ENCODE peak calls at places on chromosomes 4 and X, in five cellular contexts. X is Jurkat, Clone E6-1; I is A549; W is mesendoderm; C is esophagus squamous epithelium. D is an unnamed sample.

GRCh38 chr4:82774711-82775171 is 23.9 kb downstream of the SCD5 start:
- DNase-seq in X (no peak), I (no peak), W (peak), C (no peak), D (no peak)

GRCh38 chr4:102174800-102175199 is 170.5 kb downstream of the SLC39A8 start:
- DNase-seq in X (no peak), I (no peak), W (no peak), C (no peak), D (no peak)

GRCh38 chrX:71652405-71652804 is 14.9 kb upstream of the LOC101059915 start:
- DNase-seq in X (peak), I (peak), W (peak), C (no peak), D (peak)

GRCh38 chr4:137474711-137475301 is 57.5 kb downstream of the PCDH18 start:
- DNase-seq in X (no peak), I (no peak), W (no peak), C (no peak), D (no peak)

GRCh38 chr4:7335363-7336066 is 99.2 kb downstream of the PSAPL1 start:
- DNase-seq in X (peak), I (peak), W (peak), C (no peak), D (no peak)

GRCh38 chr4:71202703-71203102 is 136.1 kb upstream of the SLC4A4 start:
- DNase-seq in X (no peak), I (no peak), W (no peak), C (no peak), D (no peak)

GRCh38 chr4:83643036-83643435 is 107.1 kb downstream of the GPAT3 start:
- DNase-seq in X (no peak), I (no peak), W (no peak), C (no peak), D (no peak)

GRCh38 chrX:41302293-41302868 is 31.6 kb upstream of the DDX3X start:
- DNase-seq in X (no peak), I (no peak), W (peak), C (no peak), D (no peak)

GRCh38 chr4:99149620-99150019 is 5.5 kb upstream of the ADH4 start:
- DNase-seq in X (no peak), I (no peak), W (no peak), C (no peak), D (no peak)

GRCh38 chr4:137417676-137418075 is 114.6 kb downstream of the PCDH18 start:
- DNase-seq in X (no peak), I (no peak), W (no peak), C (no peak), D (no peak)

GRCh38 chr4:88318751-88319350 is 34.5 kb upstream of the PPM1K start:
- DNase-seq in X (no peak), I (no peak), W (no peak), C (no peak), D (no peak)
- H3K4me3 ChIP-seq in X (no peak), I (no peak), W (no peak), C (peak), D (no peak)

DNA sequence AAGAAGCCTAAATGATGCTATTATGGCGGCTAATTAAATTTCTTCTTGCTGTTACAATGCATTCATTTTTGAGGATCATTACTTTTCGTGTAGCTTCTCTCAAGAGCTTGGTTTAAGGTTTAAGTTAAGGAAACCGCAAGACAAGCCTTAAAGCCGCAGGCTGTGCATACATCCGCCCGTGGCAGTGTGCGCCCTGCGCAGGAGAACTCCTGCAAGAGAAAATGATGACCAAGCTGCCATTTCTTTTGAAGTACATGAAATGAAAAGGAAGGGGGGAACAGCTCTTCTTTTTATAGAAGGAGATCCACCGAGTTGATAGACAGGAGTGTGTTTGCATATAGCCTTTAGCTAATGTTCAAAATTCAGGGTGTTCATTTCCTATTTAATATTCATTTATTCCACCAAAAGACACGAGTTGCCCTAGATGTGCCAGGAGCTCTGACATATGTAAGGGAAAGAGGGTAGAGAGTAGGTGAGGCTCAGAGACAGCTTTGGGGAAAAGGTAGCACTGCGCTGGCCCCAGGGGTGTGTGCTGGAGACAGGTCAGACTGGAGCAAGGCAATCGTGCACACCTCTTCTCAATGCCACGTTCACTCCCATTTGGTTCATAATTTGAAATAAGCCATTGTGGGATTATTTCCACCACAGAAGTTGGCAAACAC is 112.1 kb upstream of the LDB2 start:
- DNase-seq in X (peak), I (no peak), W (no peak), C (no peak), D (no peak)
- H3K4me3 ChIP-seq in X (no peak), I (no peak), W (no peak), C (no peak), D (no peak)

GRCh38 chr4:184933311-184933710 is 85.0 kb upstream of the HELT start:
- DNase-seq in X (no peak), I (no peak), W (no peak), C (no peak), D (no peak)

GRCh38 chr4:184932343-184932742 is 85.9 kb upstream of the HELT start:
- DNase-seq in X (no peak), I (no peak), W (peak), C (no peak), D (no peak)

GRCh38 chr4:184934961-184935360 is 83.3 kb upstream of the HELT start:
- DNase-seq in X (no peak), I (no peak), W (no peak), C (no peak), D (no peak)

GRCh38 chr4:184936071-184936470 is 82.2 kb upstream of the HELT start:
- DNase-seq in X (no peak), I (no peak), W (no peak), C (no peak), D (no peak)

GRCh38 chr4:184934184-184934583 is 84.1 kb upstream of the HELT start:
- DNase-seq in X (no peak), I (no peak), W (no peak), C (no peak), D (no peak)
- H3K4me3 ChIP-seq in X (no peak), I (no peak), W (no peak), C (no peak), D (no peak)

DNA sequence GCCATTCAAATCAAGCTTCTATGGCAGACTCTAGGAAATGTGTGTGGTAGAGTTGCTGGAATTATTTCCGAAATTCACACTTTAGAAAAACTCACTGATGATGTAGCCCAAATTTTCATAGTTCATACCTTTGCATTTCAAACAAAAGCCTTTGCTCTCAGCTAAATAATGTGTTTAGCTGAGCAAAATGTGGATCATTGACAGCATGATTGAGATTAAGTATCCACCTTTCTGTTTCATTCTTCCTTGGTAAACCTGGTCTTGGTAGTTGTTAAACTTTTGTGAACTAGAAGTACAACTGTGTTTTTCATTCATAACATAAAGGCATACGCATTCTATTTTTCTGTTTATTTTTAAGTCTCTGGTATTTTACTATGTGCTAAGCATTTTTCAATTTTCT is 7.2 kb downstream of the PCDH7 start:
- DNase-seq in X (no peak), I (no peak), W (no peak), C (no peak), D (no peak)
- H3K4me3 ChIP-seq in X (no peak), I (no peak), W (no peak), C (peak), D (peak)

DNA sequence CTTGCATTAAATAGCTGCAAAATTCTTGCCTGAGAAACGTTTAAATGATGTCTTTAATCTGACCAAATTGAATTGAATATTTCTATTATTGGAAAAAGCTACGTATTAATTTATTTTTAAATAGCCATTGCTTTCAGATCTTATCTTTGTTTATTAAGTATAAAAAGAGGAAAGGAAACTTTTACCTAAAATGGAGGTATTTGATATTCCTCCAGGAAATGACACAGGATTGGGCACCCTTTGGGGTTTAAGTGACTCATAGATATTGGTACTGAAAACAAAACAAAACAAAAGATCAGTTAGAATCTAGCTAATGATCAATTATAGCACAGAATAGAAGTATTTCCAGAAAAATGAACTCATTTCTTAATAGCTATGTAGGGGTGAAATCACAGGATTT is 34.1 kb downstream of the PLS3 start:
- DNase-seq in X (no peak), I (no peak), W (no peak), C (no peak), D (no peak)
- H3K4me3 ChIP-seq in X (no peak), I (no peak), W (no peak), C (peak), D (peak)

DNA sequence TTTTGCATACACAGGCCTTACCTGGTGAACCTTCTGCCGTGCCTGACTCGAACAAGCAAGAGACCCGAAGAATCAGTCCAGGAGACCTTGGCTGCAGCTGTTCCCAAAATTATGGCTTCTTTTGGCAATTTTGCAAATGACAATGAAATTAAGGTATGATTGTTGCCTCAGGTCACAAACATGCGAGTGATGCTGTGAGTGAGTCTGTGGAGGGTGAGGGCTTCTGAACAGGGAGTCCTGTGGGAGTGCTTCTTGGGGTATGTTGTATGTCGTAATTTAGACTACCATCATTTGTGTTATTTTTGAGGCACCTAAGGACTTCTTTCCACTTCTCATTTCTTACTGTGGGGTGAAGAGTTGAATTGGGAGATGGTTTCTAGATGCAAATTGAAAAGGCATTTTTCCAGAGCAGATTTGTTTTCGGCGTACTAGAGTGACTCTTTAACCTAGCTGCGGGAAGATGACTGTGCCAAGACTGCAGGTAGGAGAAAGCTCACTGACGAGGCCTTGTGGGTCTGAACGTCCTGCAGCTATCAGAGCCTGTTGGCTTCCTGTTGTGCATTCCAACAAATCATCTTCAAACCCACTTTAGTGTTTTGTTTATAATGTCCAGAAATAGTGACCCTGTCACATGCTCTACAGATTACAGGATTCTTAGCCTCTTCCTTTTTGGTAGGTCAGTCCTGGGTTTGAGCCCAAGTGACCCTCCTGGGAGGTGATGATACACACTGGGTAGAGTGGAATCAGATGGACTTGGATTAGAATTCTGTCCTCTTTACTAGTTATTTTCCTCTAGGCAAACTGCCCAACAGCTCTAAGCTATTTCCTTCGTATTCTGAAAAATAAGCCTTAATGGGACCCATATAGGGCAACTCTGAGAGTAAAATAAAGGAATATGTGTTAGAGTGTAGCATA is 33.0 kb downstream of the HTT start:
- DNase-seq in X (no peak), I (no peak), W (peak), C (no peak), D (no peak)
- H3K4me3 ChIP-seq in X (no peak), I (no peak), W (no peak), C (no peak), D (no peak)

D was measured in coronary artery.